ENCODE peak calls at places on chromosomes 16 and 17, in five cellular contexts. D, K, S, X and V are unnamed samples. For H3K4me1, the result is how much of the 10 kb centered on the place peaks cover.

GRCh38 chr17:63918305-63918704 is 334 bp downstream of the GH1 start:
- DNase-seq in D (peak), K (no peak), S (no peak), X (peak), V (no peak)

GRCh38 chr16:86395477-86395876 is 114.8 kb upstream of the FOXF1 start:
- DNase-seq in D (no peak), K (no peak), S (no peak), X (no peak), V (no peak)

GRCh38 chr16:58021661-58022551 is 3.6 kb upstream of the MMP15 start:
- DNase-seq in D (peak), K (no peak), S (peak), X (no peak), V (no peak)

GRCh38 chr17:29588561-29589411 is 662 bp downstream of the GIT1 start:
- DNase-seq in D (peak), K (no peak), S (peak), X (no peak), V (no peak)

GRCh38 chr16:75319513-75320401 is 68.3 kb upstream of the BCAR1 start:
- DNase-seq in D (peak), K (no peak), S (no peak), X (no peak), V (no peak)

GRCh38 chr17:71975998-71976649 is 144.7 kb upstream of the SOX9 start:
- DNase-seq in D (peak), K (peak), S (peak), X (peak), V (peak)

GRCh38 chr17:62822080-62822904 is 14.2 kb upstream of the MARCHF10 start:
- DNase-seq in D (peak), K (no peak), S (no peak), X (no peak), V (no peak)

GRCh38 chr16:23508589-23509440 is 1.5 kb downstream of the GGA2 start:
- DNase-seq in D (peak), K (no peak), S (no peak), X (peak), V (no peak)

GRCh38 chr17:80970044-80970761 is 21.4 kb upstream of the CHMP6 start:
- DNase-seq in D (peak), K (no peak), S (peak), X (peak), V (peak)

GRCh38 chr16:29943846-29944669 is 17.8 kb upstream of the TMEM219 start:
- DNase-seq in D (peak), K (no peak), S (no peak), X (peak), V (peak)

GRCh38 chr17:50575581-50576210 is 15.2 kb downstream of the CACNA1G start:
- DNase-seq in D (no peak), K (no peak), S (no peak), X (peak), V (no peak)

GRCh38 chr16:69847643-69848042 is 85.5 kb downstream of the WWP2 start:
- DNase-seq in D (no peak), K (no peak), S (no peak), X (no peak), V (no peak)

GRCh38 chr17:81440511-81441244 is 45.4 kb downstream of the BAHCC1 start:
- DNase-seq in D (no peak), K (no peak), S (no peak), X (peak), V (no peak)

GRCh38 chr17:40935624-40936023 is 1.8 kb downstream of the KRT23 start:
- DNase-seq in D (no peak), K (no peak), S (no peak), X (no peak), V (no peak)

GRCh38 chr17:34370376-34370996 is 7.5 kb upstream of the CCL1 start:
- DNase-seq in D (no peak), K (no peak), S (no peak), X (peak), V (no peak)

GRCh38 chr16:85570735-85571562 is 42.2 kb upstream of the GSE1 start:
- DNase-seq in D (no peak), K (no peak), S (no peak), X (no peak), V (no peak)

GRCh38 chr17:80229011-80229410 is 8.8 kb downstream of the SLC26A11 start:
- DNase-seq in D (no peak), K (no peak), S (no peak), X (no peak), V (no peak)

GRCh38 chr17:8537734-8538133 is 92.8 kb downstream of the MYH10 start:
- DNase-seq in D (no peak), K (no peak), S (no peak), X (no peak), V (no peak)

GRCh38 chr17:42669705-42670198 is 7.0 kb downstream of the PLEKHH3 start:
- DNase-seq in D (no peak), K (no peak), S (no peak), X (no peak), V (no peak)

GRCh38 chr17:43611230-43611969 is 50.3 kb downstream of the MEOX1 start:
- DNase-seq in D (no peak), K (no peak), S (no peak), X (no peak), V (no peak)

GRCh38 chr16:69711115-69711740 is 15.1 kb downstream of the NQO1 start:
- DNase-seq in D (peak), K (peak), S (no peak), X (no peak), V (peak)

GRCh38 chr16:14398014-14398717 is 231.9 kb downstream of the PARN start:
- DNase-seq in D (no peak), K (no peak), S (no peak), X (no peak), V (no peak)

GRCh38 chr17:38982858-38983746 is 15.9 kb upstream of the FBXO47 start:
- DNase-seq in D (peak), K (no peak), S (no peak), X (peak), V (peak)

GRCh38 chr17:18187816-18188761 is 4.5 kb downstream of the ALKBH5 start:
- DNase-seq in D (peak), K (no peak), S (peak), X (no peak), V (no peak)

GRCh38 chr17:72448019-72448418 is 327.2 kb downstream of the SOX9 start:
- DNase-seq in D (no peak), K (no peak), S (no peak), X (no peak), V (no peak)

GRCh38 chr17:49845210-49845782 is 2.6 kb downstream of the TAC4 start:
- DNase-seq in D (peak), K (no peak), S (peak), X (no peak), V (no peak)

GRCh38 chr16:12406840-12407690 is 396.6 kb downstream of the CPPED1 start:
- DNase-seq in D (no peak), K (no peak), S (no peak), X (no peak), V (no peak)

GRCh38 chr17:81084691-81085419 is 49.9 kb downstream of the BAIAP2 start:
- DNase-seq in D (no peak), K (no peak), S (peak), X (no peak), V (peak)

GRCh38 chr17:29495011-29495410 is 71.8 kb downstream of the ABHD15 start:
- DNase-seq in D (peak), K (no peak), S (no peak), X (no peak), V (no peak)

DNA sequence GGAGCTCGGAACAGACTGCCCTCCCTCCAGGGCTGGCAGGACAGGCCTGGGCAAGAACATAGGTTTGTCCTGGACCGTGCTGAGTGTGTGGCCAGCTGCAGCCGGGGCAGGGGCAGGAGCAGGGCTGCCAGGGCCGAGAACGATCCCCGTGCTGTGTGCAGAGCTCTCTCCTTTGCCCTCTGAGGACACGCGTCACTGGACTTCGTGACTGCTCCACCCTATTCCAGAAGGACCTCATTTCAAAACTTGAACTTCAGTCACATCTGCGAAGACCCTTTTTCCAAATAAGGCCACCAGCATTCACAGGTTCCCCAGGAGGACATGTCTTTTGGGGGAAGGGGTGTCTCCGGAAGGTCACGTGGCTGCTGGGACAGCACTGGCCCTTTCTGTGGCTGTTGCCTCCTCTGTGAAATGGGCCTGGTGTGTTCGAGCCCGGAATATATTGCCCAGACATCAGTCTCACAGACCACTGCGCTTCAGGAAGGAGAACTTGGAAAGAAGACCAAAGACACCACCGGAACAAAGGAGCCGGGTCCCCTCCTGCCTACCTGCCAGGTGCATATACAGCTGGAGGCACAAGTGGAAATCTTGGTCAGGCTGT is 27.6 kb downstream of the SLC7A5 start:
- DNase-seq in D (no peak), K (no peak), S (no peak), X (no peak), V (no peak)
- H3K4me1 ChIP-seq in D (under half), K (under half), S (under half), X (under half), V (under half)

GRCh38 chr17:44798352-44798751 is 31.7 kb downstream of the GJC1 start:
- DNase-seq in D (no peak), K (no peak), S (no peak), X (no peak), V (no peak)
- H3K4me1 ChIP-seq in D (under half), K (under half), S (under half), X (under half), V (under half)

GRCh38 chr16:88356727-88357199 is 26.0 kb upstream of the ZNF469 start:
- DNase-seq in D (no peak), K (no peak), S (peak), X (no peak), V (no peak)
- H3K4me1 ChIP-seq in D (under half), K (under half), S (under half), X (under half), V (under half)

DNA sequence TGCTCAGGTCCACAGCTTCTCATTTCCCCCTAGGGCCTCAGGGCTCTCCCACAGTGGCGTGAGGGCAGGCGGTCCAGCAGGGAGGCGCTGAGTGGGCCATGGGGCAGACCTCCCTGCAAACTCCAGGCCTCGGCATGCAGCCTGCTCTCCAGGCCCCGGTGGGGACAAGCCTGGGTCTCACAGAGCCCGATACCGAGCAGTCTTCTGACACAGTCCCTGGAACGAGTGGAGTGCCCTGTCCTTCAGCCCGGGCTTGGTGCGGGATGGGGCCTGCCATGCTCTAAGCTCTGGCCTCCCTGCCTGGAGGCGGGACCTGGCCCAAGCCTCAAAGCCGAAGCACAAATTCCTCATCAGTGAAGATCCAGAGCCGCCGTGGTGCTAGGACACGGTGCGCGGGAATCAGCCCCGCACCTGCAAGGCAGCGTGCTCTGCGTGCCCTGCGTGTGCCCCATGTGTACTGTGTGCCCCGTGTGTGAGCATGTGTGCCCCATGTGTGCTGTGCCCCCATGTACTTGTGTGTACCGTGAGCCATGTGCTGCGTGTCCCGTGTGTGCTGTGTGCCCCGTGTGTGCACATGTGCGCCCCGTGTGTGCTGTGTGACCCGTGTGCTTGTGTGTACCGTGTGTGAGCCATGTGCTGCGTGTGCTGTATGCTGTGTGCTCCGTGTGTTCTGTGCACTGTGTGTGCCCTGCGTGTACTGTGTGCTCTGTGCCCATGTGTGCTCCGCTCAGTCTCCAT is 56.1 kb downstream of the ENGASE start:
- DNase-seq in D (no peak), K (no peak), S (no peak), X (no peak), V (no peak)
- H3K4me1 ChIP-seq in D (under half), K (under half), S (under half), X (under half), V (under half)

GRCh38 chr17:27553019-27553511 is 77.9 kb upstream of the LGALS9 start:
- DNase-seq in D (peak), K (no peak), S (no peak), X (no peak), V (no peak)
- H3K4me1 ChIP-seq in D (under half), K (under half), S (under half), X (under half), V (under half)

DNA sequence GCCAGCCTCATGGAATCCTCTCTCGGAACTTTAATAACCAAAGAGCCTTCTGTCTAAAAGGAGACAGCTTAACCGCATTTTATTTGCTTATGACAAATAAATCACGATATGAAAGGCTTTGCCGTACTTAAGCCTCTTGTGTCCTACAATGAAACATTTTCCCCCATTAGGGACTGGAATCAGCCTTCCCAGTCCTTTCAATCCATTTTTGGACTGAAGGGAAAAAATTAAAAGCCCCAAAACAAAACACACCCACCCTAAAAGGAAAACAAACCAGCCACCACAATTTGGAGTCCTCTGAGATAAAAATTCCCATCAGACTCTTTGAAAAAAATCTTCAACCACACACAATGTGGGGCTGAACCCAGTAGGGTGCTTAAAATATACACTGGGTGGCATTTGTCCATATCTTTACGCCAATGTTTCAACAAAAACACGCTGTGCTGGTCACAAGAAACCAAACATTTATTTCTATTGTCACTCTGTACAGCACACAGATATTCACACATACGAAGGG is 3.0 kb downstream of the HOXB4 start:
- DNase-seq in D (no peak), K (no peak), S (no peak), X (no peak), V (no peak)
- H3K4me1 ChIP-seq in D (under half), K (half or more), S (under half), X (under half), V (under half)

GRCh38 chr17:57905875-57906455 is 49.2 kb downstream of the CUEDC1 start:
- DNase-seq in D (no peak), K (no peak), S (no peak), X (no peak), V (no peak)

GRCh38 chr17:57900991-57901743 is 51.3 kb upstream of the MRPS23 start:
- DNase-seq in D (no peak), K (no peak), S (no peak), X (no peak), V (peak)

GRCh38 chr17:57902800-57903759 is 52.1 kb downstream of the CUEDC1 start:
- DNase-seq in D (peak), K (peak), S (peak), X (no peak), V (peak)

GRCh38 chr17:57902117-57902799 is 52.4 kb upstream of the MRPS23 start:
- DNase-seq in D (no peak), K (no peak), S (no peak), X (no peak), V (no peak)

GRCh38 chr17:57903961-57904360 is 51.3 kb downstream of the CUEDC1 start:
- DNase-seq in D (no peak), K (no peak), S (no peak), X (no peak), V (no peak)
- H3K4me1 ChIP-seq in D (under half), K (half or more), S (under half), X (under half), V (half or more)